ENCODE peak calls at places on chromosomes 1 and 21, in nine cellular contexts. N is BJ, D is right lobe of liver, K is glutamatergic neuron, M is IMR-90, X is body of pancreas, U is mesothelial cell of epicardium, F is suprapubic skin, J is GM13976. I is an unnamed sample.

GRCh38 chr1:21524220-21524619 is 15.0 kb downstream of the ALPL start:
- DNase-seq in U (no peak), N (no peak), K (no peak), J (no peak), F (no peak), M (no peak), X (no peak), D (no peak), I (no peak)

GRCh38 chr1:85060038-85060437 is 11.7 kb upstream of the MCOLN3 start:
- DNase-seq in D (no peak), J (no peak), N (no peak), X (no peak), M (no peak), F (no peak), U (no peak), K (no peak), I (no peak)

GRCh38 chr1:226737819-226738420 is 1.2 kb downstream of the ITPKB start:
- DNase-seq in X (peak), K (peak), N (no peak), J (peak), F (peak), U (no peak), D (peak), M (peak), I (no peak)

GRCh38 chr1:116951175-116951935 is 41.6 kb downstream of the PTGFRN start:
- DNase-seq in U (no peak), J (no peak), M (peak), N (peak), K (no peak), F (no peak), D (no peak), X (no peak), I (no peak)

GRCh38 chr1:233033366-233033765 is 83.0 kb downstream of the NTPCR start:
- DNase-seq in F (no peak), D (no peak), N (peak), J (no peak), K (no peak), X (no peak), U (no peak), M (peak), I (no peak)

GRCh38 chr1:164006621-164007020 is 552.4 kb upstream of the PBX1 start:
- DNase-seq in U (no peak), K (no peak), J (no peak), M (no peak), D (no peak), N (no peak), X (no peak), F (no peak), I (no peak)

GRCh38 chr1:202283991-202284390 is 57.7 kb downstream of the UBE2T start:
- DNase-seq in N (peak), K (no peak), M (peak), X (no peak), D (no peak), F (no peak), U (no peak), J (no peak), I (no peak)

GRCh38 chr1:62307516-62308492 is 11.4 kb downstream of the KANK4 start:
- DNase-seq in F (no peak), J (no peak), K (no peak), M (no peak), D (no peak), U (no peak), X (peak), N (no peak), I (no peak)

GRCh38 chr1:99533909-99534907 is 111.7 kb upstream of the PALMD start:
- DNase-seq in X (no peak), F (no peak), U (no peak), J (no peak), K (no peak), D (no peak), M (no peak), N (no peak), I (no peak)

GRCh38 chr1:54342306-54342705 is 63.9 kb downstream of the SSBP3 start:
- DNase-seq in D (no peak), M (no peak), U (no peak), J (no peak), N (no peak), F (no peak), K (peak), X (no peak), I (no peak)

GRCh38 chr1:54341763-54342162 is 64.4 kb downstream of the SSBP3 start:
- DNase-seq in N (no peak), D (no peak), M (no peak), J (no peak), F (no peak), U (no peak), X (no peak), K (no peak), I (no peak)

GRCh38 chr1:54345116-54345515 is 61.1 kb downstream of the SSBP3 start:
- DNase-seq in K (no peak), U (no peak), M (no peak), X (no peak), F (no peak), N (no peak), D (no peak), J (no peak), I (no peak)

GRCh38 chr1:54340876-54341275 is 65.3 kb downstream of the SSBP3 start:
- DNase-seq in F (no peak), D (no peak), K (no peak), U (no peak), M (no peak), N (no peak), X (no peak), J (no peak), I (no peak)

DNA sequence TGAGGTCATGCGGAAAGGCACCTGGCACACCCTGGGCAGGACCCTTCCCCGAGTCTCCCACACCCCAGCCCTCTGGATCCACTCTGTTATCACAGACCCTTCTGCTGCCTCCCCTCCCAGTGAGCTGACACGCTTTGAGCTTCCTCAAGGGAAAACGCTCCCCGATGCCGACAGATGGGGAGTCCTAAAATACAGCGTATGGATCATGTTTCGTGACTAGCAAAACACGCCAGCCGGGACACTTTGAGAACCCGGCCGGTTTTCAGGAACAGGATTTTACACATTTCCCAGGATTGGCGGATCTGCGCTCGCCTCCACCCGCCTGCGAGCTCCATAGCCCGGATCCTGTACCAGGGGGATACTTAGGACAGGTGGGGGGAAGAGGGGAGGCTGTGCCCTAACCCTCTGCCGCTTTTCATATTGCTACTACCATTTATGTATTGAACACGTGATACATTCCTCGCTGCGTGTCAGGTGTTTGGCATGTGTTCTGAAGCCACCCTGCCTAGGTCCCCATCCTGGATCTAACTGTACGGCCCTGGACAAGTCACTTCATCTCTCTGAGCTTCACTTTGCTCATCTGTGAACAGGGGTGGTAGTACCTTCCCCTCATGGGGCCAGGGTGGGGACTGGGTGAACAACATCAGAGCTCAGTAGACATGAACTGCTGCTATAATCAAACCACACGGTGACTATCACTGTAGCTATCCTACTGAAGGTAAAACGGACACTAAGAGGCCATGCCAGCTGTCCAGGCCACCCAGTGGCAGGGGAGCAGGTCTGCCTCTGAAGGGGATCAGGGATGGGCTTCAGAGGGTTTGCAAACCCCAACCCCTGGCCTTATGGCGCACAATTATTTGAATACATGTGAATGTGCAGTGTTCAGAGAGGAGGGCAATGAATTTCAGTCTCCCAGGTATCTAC is 63.2 kb downstream of the SSBP3 start:
- DNase-seq in X (no peak), U (no peak), F (no peak), M (no peak), K (peak), J (no peak), N (no peak), D (no peak), I (no peak)
- TF ChIP-seq CTCF in X (no peak), U (no peak), F (no peak), M (no peak), K (peak), J (no peak), N (no peak), D (no peak), I (no peak)

DNA sequence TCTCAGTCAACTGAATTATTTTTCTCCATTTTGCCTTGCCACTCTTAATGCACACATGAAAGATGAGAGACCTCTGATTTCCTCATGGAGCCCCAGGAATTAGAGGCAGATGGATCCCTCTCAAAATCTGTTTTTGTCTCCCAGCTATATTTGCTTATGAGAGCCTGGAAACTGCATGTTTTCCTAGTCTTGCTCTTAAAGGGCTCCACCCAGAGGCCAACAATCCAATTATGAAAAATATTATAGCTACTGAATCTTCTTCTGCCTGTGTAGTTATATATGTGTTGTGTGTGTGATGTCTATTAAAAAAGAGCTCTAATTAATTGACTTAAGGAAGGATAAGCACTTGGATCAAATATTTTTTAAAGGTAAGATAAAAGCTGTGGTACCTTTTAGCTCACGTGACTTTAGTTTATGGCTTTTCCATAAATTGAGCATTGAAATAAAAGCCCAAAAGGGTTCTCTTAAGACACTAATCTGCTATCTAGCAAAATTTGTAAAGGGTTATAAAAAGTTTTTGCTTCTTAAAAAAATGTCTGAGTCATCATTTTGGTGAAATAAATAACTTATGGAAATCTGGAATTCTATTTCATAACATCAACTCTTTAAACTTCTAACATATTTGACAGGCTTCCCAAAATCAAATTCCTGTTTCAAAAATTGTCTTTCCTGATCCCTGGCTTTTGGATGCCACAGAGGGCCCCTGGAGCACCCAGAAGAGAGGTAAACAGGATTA is 31.2 kb upstream of the TSPEAR start:
- DNase-seq in F (no peak), J (no peak), U (no peak), D (no peak), N (no peak), K (no peak), M (peak), X (no peak), I (no peak)
- TF ChIP-seq CTCF in F (no peak), J (no peak), U (no peak), D (peak), N (peak), K (no peak), M (peak), X (no peak), I (no peak)

GRCh38 chr1:17723684-17724083 is 31.4 kb upstream of the ACTL8 start:
- DNase-seq in X (no peak), F (no peak), D (no peak), U (no peak), J (no peak), M (no peak), K (no peak), N (no peak), I (no peak)
- TF ChIP-seq CTCF in X (no peak), F (no peak), D (no peak), U (no peak), J (no peak), M (no peak), K (no peak), N (peak), I (peak)

GRCh38 chr1:228264100-228264816 is 56.4 kb downstream of the OBSCN start:
- DNase-seq in K (no peak), J (no peak), X (no peak), N (no peak), F (no peak), U (no peak), D (no peak), M (no peak), I (no peak)

GRCh38 chr1:228262475-228262874 is 54.6 kb downstream of the OBSCN start:
- DNase-seq in J (no peak), M (no peak), F (no peak), D (no peak), K (no peak), U (no peak), N (no peak), X (no peak), I (no peak)

GRCh38 chr1:228261706-228262105 is 53.9 kb downstream of the OBSCN start:
- DNase-seq in F (no peak), X (no peak), U (no peak), K (no peak), D (no peak), N (no peak), M (no peak), J (no peak), I (no peak)

GRCh38 chr1:228265167-228265566 is 57.3 kb downstream of the OBSCN start:
- DNase-seq in X (no peak), F (no peak), J (no peak), N (no peak), M (peak), U (no peak), D (no peak), K (no peak), I (no peak)

GRCh38 chr1:228263636-228264035 is 55.8 kb downstream of the OBSCN start:
- DNase-seq in K (no peak), J (no peak), F (no peak), M (no peak), X (no peak), N (no peak), U (no peak), D (no peak), I (no peak)
- TF ChIP-seq CTCF in K (no peak), J (no peak), F (no peak), M (no peak), X (no peak), N (no peak), U (no peak), D (no peak), I (no peak)

GRCh38 chr1:4500441-4500840 is 154.0 kb upstream of the AJAP1 start:
- DNase-seq in N (no peak), U (no peak), J (no peak), D (no peak), F (no peak), M (no peak), K (no peak), X (no peak), I (no peak)

GRCh38 chr1:4489486-4489885 is 164.9 kb upstream of the AJAP1 start:
- DNase-seq in F (no peak), K (no peak), J (no peak), M (no peak), U (no peak), N (no peak), D (no peak), X (no peak), I (no peak)

GRCh38 chr1:4495809-4496208 is 158.6 kb upstream of the AJAP1 start:
- DNase-seq in M (no peak), N (no peak), J (no peak), X (no peak), K (no peak), F (no peak), U (no peak), D (no peak), I (no peak)

GRCh38 chr1:4494558-4494957 is 159.9 kb upstream of the AJAP1 start:
- DNase-seq in J (no peak), M (no peak), K (no peak), F (no peak), D (no peak), X (peak), U (no peak), N (no peak), I (no peak)
- TF ChIP-seq CTCF in J (no peak), M (no peak), K (no peak), F (no peak), D (peak), X (peak), U (no peak), N (no peak), I (peak)

GRCh38 chr21:34034369-34035014 is 38.9 kb upstream of the MRPS6 start:
- DNase-seq in M (no peak), J (no peak), N (no peak), X (no peak), K (no peak), U (no peak), F (no peak), D (no peak), I (no peak)
- TF ChIP-seq CTCF in M (no peak), J (no peak), N (no peak), X (no peak), K (no peak), U (no peak), F (no peak), D (no peak), I (peak)

DNA sequence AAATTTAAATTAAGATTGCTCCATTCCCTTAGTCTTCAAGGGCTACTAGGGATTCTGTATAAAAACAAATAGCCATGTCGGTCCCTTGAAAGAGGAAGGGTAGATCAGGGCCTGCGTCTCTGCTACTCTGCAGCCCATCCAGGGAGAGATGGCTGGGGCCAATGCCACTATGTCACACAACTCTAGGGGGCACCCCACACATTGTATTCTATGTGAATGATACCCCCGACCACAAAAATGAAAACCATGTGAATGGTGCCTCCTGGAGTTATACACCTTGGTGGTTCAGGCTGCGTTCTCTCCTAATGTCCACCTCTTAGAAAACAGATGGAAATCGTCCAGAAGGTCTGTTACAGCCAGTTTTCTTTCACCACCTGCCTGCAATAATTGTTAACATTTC is 18.0 kb downstream of the PIK3C2B start:
- DNase-seq in X (no peak), J (peak), K (no peak), M (no peak), N (no peak), F (no peak), D (no peak), U (no peak), I (no peak)
- TF ChIP-seq CTCF in X (no peak), J (no peak), K (no peak), M (no peak), N (no peak), F (no peak), D (no peak), U (no peak), I (no peak)

GRCh38 chr1:154440031-154440430 is 34.9 kb downstream of the IL6R start:
- DNase-seq in J (no peak), X (no peak), U (no peak), D (no peak), M (no peak), N (no peak), F (no peak), K (no peak), I (no peak)

GRCh38 chr1:154441241-154441888 is 36.2 kb downstream of the IL6R start:
- DNase-seq in D (no peak), J (no peak), F (no peak), U (no peak), M (no peak), K (no peak), N (no peak), X (no peak), I (no peak)

GRCh38 chr1:154445040-154445472 is 39.9 kb downstream of the IL6R start:
- DNase-seq in J (peak), U (no peak), X (no peak), K (no peak), N (no peak), M (peak), F (no peak), D (no peak), I (peak)

GRCh38 chr1:154443274-154444013 is 38.3 kb downstream of the IL6R start:
- DNase-seq in J (no peak), D (peak), N (no peak), K (no peak), U (no peak), M (no peak), F (no peak), X (no peak), I (no peak)

GRCh38 chr1:154442006-154442740 is 37.0 kb downstream of the IL6R start:
- DNase-seq in M (peak), F (no peak), N (no peak), D (no peak), J (no peak), U (no peak), X (peak), K (no peak), I (no peak)
- TF ChIP-seq CTCF in M (peak), F (no peak), N (peak), D (peak), J (no peak), U (peak), X (peak), K (no peak), I (peak)